ENCODE peak calls at places on chromosomes 12 and 14, in six cellular contexts. U, Y, S, F, J and R are unnamed samples.

GRCh38 chr14:25042362-25043299 is 7.3 kb downstream of the STXBP6 start:
- DNase-seq in U (no peak), Y (no peak), S (peak; percentile 87), F (no peak), J (peak; percentile 68), R (no peak)

GRCh38 chr14:100610511-100611217 is 23.4 kb upstream of the BEGAIN start:
- DNase-seq in U (peak; percentile 43), Y (no peak), S (no peak), F (no peak), J (peak; percentile 63), R (no peak)

GRCh38 chr12:11958216-11959091 is 112.3 kb upstream of the BCL2L14 start:
- DNase-seq in U (no peak), Y (no peak), S (peak; percentile 81), F (no peak), J (no peak), R (peak; percentile 11)

GRCh38 chr12:11508699-11509098 is 113.3 kb upstream of the PRB2 start:
- DNase-seq in U (no peak), Y (no peak), S (no peak), F (no peak), J (no peak), R (no peak)

GRCh38 chr14:70804556-70805162 is 4.7 kb downstream of the MAP3K9 start:
- DNase-seq in U (no peak), Y (no peak), S (peak; percentile 12), F (no peak), J (no peak), R (no peak)

GRCh38 chr12:68932123-68932700 is 759 bp downstream of the CPM start:
- DNase-seq in U (no peak), Y (no peak), S (no peak), F (no peak), J (peak; percentile 54), R (no peak)

GRCh38 chr12:10600988-10601387 is 12.4 kb downstream of the MAGOHB start:
- DNase-seq in U (no peak), Y (no peak), S (no peak), F (no peak), J (no peak), R (no peak)

GRCh38 chr14:99768381-99768780 is 24.8 kb upstream of the EML1 start:
- DNase-seq in U (peak; percentile 31), Y (no peak), S (no peak), F (no peak), J (no peak), R (no peak)

GRCh38 chr12:86634706-86635410 is 378.7 kb upstream of the MGAT4C start:
- DNase-seq in U (no peak), Y (no peak), S (peak; percentile 27), F (no peak), J (no peak), R (no peak)

GRCh38 chr14:29928342-29928640 is 644 bp upstream of the PRKD1 start:
- DNase-seq in U (no peak), Y (no peak), S (no peak), F (no peak), J (no peak), R (no peak)
- H3K4me1 ChIP-seq in U (peaks cover 6% of the 10 kb centered on the region), Y (peaks cover 33% of the 10 kb centered on the region), S (peaks cover 7% of the 10 kb centered on the region), F (peaks cover 16% of the 10 kb centered on the region), J (peaks cover 9% of the 10 kb centered on the region), R (no peaks in the 10 kb centered on the region)

GRCh38 chr14:88568196-88568595 is 5.4 kb downstream of the ZC3H14 start:
- DNase-seq in U (no peak), Y (no peak), S (no peak), F (no peak), J (no peak), R (no peak)
- H3K36me3 ChIP-seq in U (peaks cover 53% of the 10 kb centered on the region), Y (peaks cover 55% of the 10 kb centered on the region), S (peaks cover 2% of the 10 kb centered on the region), F (peaks cover 36% of the 10 kb centered on the region), J (peaks cover 1% of the 10 kb centered on the region), R (peaks cover 21% of the 10 kb centered on the region)

GRCh38 chr14:92401561-92401960 is 78.6 kb downstream of the SLC24A4 start:
- DNase-seq in U (no peak), Y (no peak), S (no peak), F (no peak), J (no peak), R (no peak)

GRCh38 chr14:92397140-92397815 is 74.3 kb downstream of the SLC24A4 start:
- DNase-seq in U (no peak), Y (no peak), S (peak; percentile 52), F (no peak), J (no peak), R (no peak)

GRCh38 chr14:92403981-92404380 is 81.0 kb downstream of the SLC24A4 start:
- DNase-seq in U (no peak), Y (no peak), S (no peak), F (no peak), J (no peak), R (no peak)

GRCh38 chr14:92397839-92398564 is 75.0 kb downstream of the SLC24A4 start:
- DNase-seq in U (no peak), Y (no peak), S (no peak), F (no peak), J (no peak), R (no peak)

DNA sequence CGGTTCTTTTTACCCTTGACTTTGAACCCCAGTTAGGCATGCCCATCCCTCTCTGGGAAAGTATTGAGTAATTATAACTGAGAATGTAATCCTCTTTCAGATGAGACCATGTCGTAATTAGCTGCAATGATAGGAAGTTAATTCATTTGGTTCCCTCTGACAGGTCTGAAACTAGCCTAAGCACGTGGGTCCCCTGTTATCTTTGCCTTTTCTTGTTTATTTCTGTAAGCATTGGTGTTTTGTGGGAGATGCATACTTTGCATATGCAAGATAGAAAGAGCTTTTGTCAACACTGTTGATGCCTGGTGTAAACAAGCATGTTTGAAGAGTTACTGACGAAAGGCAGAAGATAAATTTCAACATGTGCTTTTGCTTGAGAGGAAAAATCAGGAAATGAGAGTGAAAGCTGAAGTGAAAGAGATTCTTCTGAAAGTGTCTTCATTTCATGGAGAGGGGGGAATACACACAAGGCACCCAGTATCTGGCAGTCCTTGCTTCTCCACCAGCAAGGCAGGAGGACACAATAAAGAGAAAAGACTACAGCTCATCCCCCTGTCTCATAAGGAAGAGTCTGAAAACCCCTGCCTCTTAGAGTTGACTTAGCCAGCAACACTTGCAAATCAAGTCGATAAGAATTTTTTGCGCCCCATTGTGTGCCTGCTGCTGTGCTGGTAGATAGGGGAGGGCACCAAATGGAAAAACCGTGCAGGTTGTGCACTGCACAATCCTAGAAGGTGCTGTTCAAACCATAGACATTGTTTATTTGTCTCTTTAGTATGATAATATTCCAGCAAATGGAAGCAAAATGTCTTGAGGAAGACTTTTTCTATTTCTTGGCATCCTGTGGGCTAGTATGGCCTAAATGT is 77.8 kb downstream of the SLC24A4 start:
- DNase-seq in U (no peak), Y (no peak), S (peak; percentile 19), F (no peak), J (no peak), R (no peak)
- H3K4me3 ChIP-seq in U (no peak overlapping the region), Y (no peak overlapping the region), S (no peak overlapping the region), F (no peak overlapping the region), J (no peak overlapping the region), R (no peak overlapping the region)

DNA sequence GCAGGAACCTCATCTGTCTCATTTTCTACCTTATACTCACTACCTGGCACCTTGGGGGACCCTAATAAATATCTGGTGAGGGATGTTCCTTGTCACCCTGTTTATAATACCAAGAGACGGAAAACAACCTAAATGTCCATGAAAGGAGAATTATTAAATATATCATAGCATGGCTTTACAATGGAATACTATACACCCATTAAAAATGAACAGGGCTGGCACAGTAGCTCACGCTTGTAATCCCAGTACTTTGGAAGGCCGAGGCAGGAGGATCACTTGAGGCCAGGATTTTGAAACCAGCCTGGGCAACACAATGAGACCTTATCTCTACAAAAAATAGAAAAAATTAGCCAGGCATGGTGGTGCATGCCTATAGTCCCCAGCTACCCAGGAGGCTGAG is 34.3 kb upstream of the SPPL3 start:
- DNase-seq in U (no peak), Y (no peak), S (no peak), F (no peak), J (no peak), R (no peak)
- H3K4me1 ChIP-seq in U (no peaks in the 10 kb centered on the region), Y (no peaks in the 10 kb centered on the region), S (no peaks in the 10 kb centered on the region), F (no peaks in the 10 kb centered on the region), J (no peaks in the 10 kb centered on the region), R (no peaks in the 10 kb centered on the region)

GRCh38 chr14:23089498-23090253 is 5.3 kb downstream of the ACIN1 start:
- DNase-seq in U (peak; percentile 40), Y (no peak), S (no peak), F (no peak), J (no peak), R (no peak)

GRCh38 chr14:23091294-23092225 is 3.4 kb downstream of the ACIN1 start:
- DNase-seq in U (no peak), Y (no peak), S (no peak), F (no peak), J (no peak), R (no peak)

GRCh38 chr14:23093104-23093503 is 1.8 kb downstream of the ACIN1 start:
- DNase-seq in U (no peak), Y (no peak), S (no peak), F (no peak), J (no peak), R (no peak)

GRCh38 chr14:23093526-23093925 is 1.4 kb downstream of the ACIN1 start:
- DNase-seq in U (no peak), Y (no peak), S (no peak), F (no peak), J (no peak), R (no peak)

DNA sequence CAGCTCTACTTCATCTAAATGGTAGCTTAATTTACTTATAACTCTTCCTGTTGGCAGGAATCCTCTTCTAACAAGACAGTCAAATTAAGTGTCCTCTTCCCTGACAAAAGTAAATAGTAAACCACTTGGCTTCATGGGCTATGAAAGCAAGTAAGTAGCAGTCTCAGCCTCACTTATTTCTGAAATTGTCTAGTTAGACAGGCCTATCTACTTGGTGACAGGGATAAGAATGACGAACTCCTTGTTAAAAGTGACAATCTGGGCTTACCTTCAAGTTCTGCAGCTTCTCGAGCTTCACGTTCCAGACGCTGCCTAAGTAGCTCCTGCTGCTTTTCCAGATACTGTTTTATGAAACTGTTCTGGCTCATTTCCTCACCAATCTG is 4.7 kb downstream of the ACIN1 start:
- DNase-seq in U (no peak), Y (no peak), S (no peak), F (no peak), J (no peak), R (no peak)
- H3K36me3 ChIP-seq in U (peaks cover 59% of the 10 kb centered on the region), Y (peaks cover 81% of the 10 kb centered on the region), S (peaks cover 18% of the 10 kb centered on the region), F (peaks cover 53% of the 10 kb centered on the region), J (peaks cover 14% of the 10 kb centered on the region), R (peaks cover 44% of the 10 kb centered on the region)

GRCh38 chr14:105226198-105226597 is 22.1 kb upstream of the BTBD6 start:
- DNase-seq in U (no peak), Y (no peak), S (no peak), F (peak; percentile 9), J (no peak), R (no peak)
- H3K4me3 ChIP-seq in U (no peak overlapping the region), Y (no peak overlapping the region), S (no peak overlapping the region), F (no peak overlapping the region), J (no peak overlapping the region), R (no peak overlapping the region)

DNA sequence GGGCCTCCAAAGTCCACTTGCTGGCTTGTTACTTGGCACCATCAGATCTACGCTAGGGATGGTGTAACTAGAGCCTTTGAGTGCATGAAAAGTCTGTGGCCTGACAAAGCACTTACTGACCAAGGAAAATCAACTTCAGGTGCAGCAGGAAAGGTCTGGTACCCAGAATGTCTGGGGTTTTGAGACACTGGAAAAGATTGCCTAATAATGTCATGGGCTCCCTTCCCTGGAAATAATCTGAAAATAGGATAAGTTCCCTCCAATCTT is 106.7 kb downstream of the ZFP36L1 start:
- DNase-seq in U (no peak), Y (no peak), S (no peak), F (no peak), J (no peak), R (no peak)
- H3K4me1 ChIP-seq in U (peaks cover 32% of the 10 kb centered on the region), Y (peaks cover 51% of the 10 kb centered on the region), S (peaks cover 45% of the 10 kb centered on the region), F (peaks cover 26% of the 10 kb centered on the region), J (peaks cover 5% of the 10 kb centered on the region), R (peaks cover 52% of the 10 kb centered on the region)

GRCh38 chr14:69708049-69708448 is 58.9 kb upstream of the SRSF5 start:
- DNase-seq in U (no peak), Y (no peak), S (no peak), F (no peak), J (no peak), R (no peak)
- H3K36me3 ChIP-seq in U (peaks cover 39% of the 10 kb centered on the region), Y (peaks cover 61% of the 10 kb centered on the region), S (no peaks in the 10 kb centered on the region), F (peaks cover 39% of the 10 kb centered on the region), J (no peaks in the 10 kb centered on the region), R (peaks cover 41% of the 10 kb centered on the region)